ENCODE peak calls at places on chromosome 2, in eight cellular contexts. P is ACHN; G is left colon; Q is occipital lobe; Z is stimulated activated naive CD8-positive, alpha-beta T cell treated with anti-CD3 and anti-CD28 coated beads, Interleukin-15, amount 100 ng/mL, for 72 hours; K is stimulated activated CD4-positive, alpha-beta T cell treated with anti-CD3 and anti-CD28 coated beads, Interleukin-1b, Interleukin-23, amount 100 ng/mL, for 24 hours; L is Calu3; H is A549. F is an unnamed sample.

GRCh38 chr2:107633580-107634147 is 193.0 kb upstream of the RGPD4 start:
- DNase-seq in P (peak), G (no peak), Q (no peak), Z (no peak), K (no peak), L (no peak), H (no peak), F (peak)

GRCh38 chr2:96680561-96681141 is 38.1 kb downstream of the FER1L5 start:
- DNase-seq in P (no peak), G (no peak), Q (no peak), Z (no peak), K (no peak), L (no peak), H (no peak), F (no peak)

GRCh38 chr2:168851674-168852320 is 38.4 kb downstream of the SPC25 start:
- DNase-seq in P (peak), G (no peak), Q (no peak), Z (no peak), K (no peak), L (peak), H (no peak), F (peak)

GRCh38 chr2:114384441-114384840 is 58.0 kb upstream of the DPP10 start:
- DNase-seq in P (no peak), G (no peak), Q (no peak), Z (no peak), K (no peak), L (no peak), H (no peak), F (no peak)

GRCh38 chr2:37648316-37649011 is 23.0 kb downstream of the CDC42EP3 start:
- DNase-seq in P (no peak), G (no peak), Q (no peak), Z (no peak), K (no peak), L (no peak), H (no peak), F (no peak)

GRCh38 chr2:166270376-166270775 is 105.4 kb downstream of the SCN9A start:
- DNase-seq in P (no peak), G (no peak), Q (no peak), Z (no peak), K (no peak), L (no peak), H (no peak), F (no peak)

GRCh38 chr2:111982822-111983221 is 72.2 kb upstream of the TMEM87B start:
- DNase-seq in P (no peak), G (no peak), Q (no peak), Z (no peak), K (no peak), L (no peak), H (no peak), F (no peak)

GRCh38 chr2:46306988-46307655 is 9.9 kb downstream of the EPAS1 start:
- DNase-seq in P (no peak), G (no peak), Q (no peak), Z (no peak), K (no peak), L (peak), H (no peak), F (no peak)

GRCh38 chr2:109365131-109365530 is 236.1 kb downstream of the SH3RF3 start:
- DNase-seq in P (no peak), G (no peak), Q (no peak), Z (no peak), K (no peak), L (no peak), H (no peak), F (no peak)

GRCh38 chr2:151973901-151974199 is 125.0 kb downstream of the CACNB4 start:
- DNase-seq in P (no peak), G (no peak), Q (peak), Z (no peak), K (no peak), L (no peak), H (no peak), F (no peak)

GRCh38 chr2:40488927-40489677 is 37.2 kb upstream of the SLC8A1 start:
- DNase-seq in P (peak), G (no peak), Q (no peak), Z (no peak), K (no peak), L (no peak), H (no peak), F (no peak)

F was measured in H54.